ENCODE peak calls at places on chromosome 7, in ten cellular contexts. U, O, T, C, Y, H, M, F, R and W are unnamed samples.
A peak's percentile ranks its signal among the peaks of the same experiment; 100 is the strongest.

GRCh38 chr7:134835463-134835823 is 56.0 kb downstream of the CALD1 start:
- DNase-seq in U (no peak), O (no peak), T (no peak), C (no peak), Y (no peak), H (no peak), M (no peak), F (no peak), R (no peak), W (no peak)

GRCh38 chr7:24138366-24138765 is 145.6 kb upstream of the NPY start:
- DNase-seq in U (no peak), O (no peak), T (no peak), C (no peak), Y (no peak), H (no peak), M (no peak), F (no peak), R (no peak), W (no peak)

GRCh38 chr7:1537631-1538412 is 7.3 kb downstream of the MAFK start:
- DNase-seq in U (no peak), O (no peak), T (peak; percentile 99), C (peak; percentile 91), Y (peak; percentile 99), H (peak; percentile 92), M (no peak), F (peak; percentile 82), R (no peak), W (no peak)

GRCh38 chr7:138460649-138461607 is 869 bp downstream of the TRIM24 start:
- DNase-seq in U (peak; percentile 45), O (peak; percentile 53), T (peak; percentile 51), C (peak; percentile 62), Y (peak; percentile 36), H (peak; percentile 75), M (peak; percentile 83), F (peak; percentile 46), R (peak; percentile 80), W (peak; percentile 39)

GRCh38 chr7:80440908-80441307 is 71.0 kb downstream of the GNAT3 start:
- DNase-seq in U (no peak), O (no peak), T (peak; percentile 35), C (no peak), Y (no peak), H (no peak), M (no peak), F (no peak), R (no peak), W (no peak)

GRCh38 chr7:129951076-129952011 is 1.4 kb downstream of the UBE2H start:
- DNase-seq in U (no peak), O (peak; percentile 3), T (no peak), C (no peak), Y (no peak), H (peak; percentile 64), M (no peak), F (no peak), R (no peak), W (no peak)

GRCh38 chr7:98077762-98078161 is 28.9 kb upstream of the LMTK2 start:
- DNase-seq in U (no peak), O (no peak), T (no peak), C (no peak), Y (no peak), H (no peak), M (no peak), F (no peak), R (no peak), W (no peak)

GRCh38 chr7:157490465-157490912 is 153.7 kb downstream of the DNAJB6 start:
- DNase-seq in U (no peak), O (no peak), T (peak; percentile 52), C (no peak), Y (peak; percentile 2), H (no peak), M (no peak), F (no peak), R (peak; percentile 58), W (peak; percentile 19)

GRCh38 chr7:102395620-102395957 is 574 bp upstream of the PRKRIP1 start:
- DNase-seq in U (no peak), O (no peak), T (no peak), C (no peak), Y (no peak), H (no peak), M (no peak), F (no peak), R (no peak), W (no peak)

GRCh38 chr7:33760146-33760545 is 145.2 kb upstream of the BMPER start:
- DNase-seq in U (no peak), O (no peak), T (no peak), C (no peak), Y (no peak), H (no peak), M (no peak), F (no peak), R (no peak), W (no peak)

GRCh38 chr7:43792471-43792870 is 34.0 kb downstream of the BLVRA start:
- DNase-seq in U (no peak), O (no peak), T (no peak), C (no peak), Y (peak; percentile 33), H (no peak), M (no peak), F (no peak), R (peak; percentile 36), W (no peak)